ENCODE peak calls at places on chromosome 16, in seven cellular contexts. R is GM03348; V is activated T-helper 1 cell treated with anti-CD3 and anti-CD28 coated beads, Interleukin-2, amount 50 U/mL, for 16 hours; L is esophagus squamous epithelium; M is cardiac muscle cell; P is EL; U is GM04504. Q is an unnamed sample.
A peak's percentile ranks its signal among the peaks of the same experiment; 100 is the strongest.

GRCh38 chr16:23060458-23061320 is 88.6 kb downstream of the USP31 start:
- DNase-seq in R (peak; percentile 77), V (peak; percentile 10), L (no peak), M (peak; percentile 79), P (peak; percentile 69), U (peak; percentile 37), Q (no peak)

GRCh38 chr16:77431131-77431670 is 3.6 kb downstream of the ADAMTS18 start:
- DNase-seq in R (no peak), V (no peak), L (no peak), M (peak; percentile 2), P (no peak), U (no peak), Q (no peak)

GRCh38 chr16:61579195-61579594 is 457.0 kb downstream of the CDH8 start:
- DNase-seq in R (no peak), V (no peak), L (no peak), M (no peak), P (no peak), U (no peak), Q (no peak)

GRCh38 chr16:24568392-24568791 is 29.0 kb downstream of the RBBP6 start:
- DNase-seq in R (peak; percentile 21), V (no peak), L (no peak), M (peak; percentile 29), P (peak; percentile 17), U (peak; percentile 2), Q (no peak)

GRCh38 chr16:66265556-66266133 is 100.8 kb upstream of the CDH5 start:
- DNase-seq in R (no peak), V (no peak), L (no peak), M (no peak), P (no peak), U (no peak), Q (no peak)

GRCh38 chr16:56203052-56203451 is 11.8 kb downstream of the GNAO1 start:
- DNase-seq in R (no peak), V (no peak), L (no peak), M (peak; percentile 9), P (peak; percentile 38), U (no peak), Q (no peak)

GRCh38 chr16:88681709-88682451 is 4.4 kb downstream of the SNAI3 start:
- DNase-seq in R (no peak), V (no peak), L (peak; percentile 80), M (peak; percentile 16), P (no peak), U (no peak), Q (peak; percentile 53)

GRCh38 chr16:78770353-78771091 is 671.1 kb downstream of the WWOX start:
- DNase-seq in R (peak; percentile 43), V (peak; percentile 83), L (no peak), M (peak; percentile 54), P (no peak), U (no peak), Q (peak; percentile 65)

GRCh38 chr16:89395150-89396142 is 94.9 kb downstream of the ANKRD11 start:
- DNase-seq in R (peak; percentile 96), V (no peak), L (no peak), M (peak; percentile 99), P (peak; percentile 98), U (peak; percentile 98), Q (peak; percentile 91)

GRCh38 chr16:1088295-1089170 is 7.5 kb downstream of the C1QTNF8 start:
- DNase-seq in R (no peak), V (no peak), L (no peak), M (no peak), P (no peak), U (no peak), Q (no peak)

GRCh38 chr16:273547-274421 is 2.0 kb downstream of the RGS11 start:
- DNase-seq in R (no peak), V (no peak), L (no peak), M (no peak), P (no peak), U (no peak), Q (peak; percentile 79)

GRCh38 chr16:17261197-17261858 is 209.4 kb downstream of the XYLT1 start:
- DNase-seq in R (no peak), V (no peak), L (no peak), M (no peak), P (no peak), U (no peak), Q (no peak)

GRCh38 chr16:68319185-68319908 is 8.5 kb downstream of the PRMT7 start:
- DNase-seq in R (no peak), V (no peak), L (no peak), M (no peak), P (no peak), U (no peak), Q (no peak)

GRCh38 chr16:66036775-66037715 is 329.4 kb upstream of the CDH5 start:
- DNase-seq in R (peak; percentile 83), V (no peak), L (no peak), M (peak; percentile 85), P (no peak), U (peak; percentile 94), Q (no peak)

GRCh38 chr16:85443116-85443515 is 170.0 kb upstream of the GSE1 start:
- DNase-seq in R (no peak), V (no peak), L (no peak), M (no peak), P (no peak), U (no peak), Q (no peak)

GRCh38 chr16:70684146-70685060 is 1.4 kb downstream of the MTSS2 start:
- DNase-seq in R (peak; percentile 60), V (no peak), L (no peak), M (no peak), P (no peak), U (no peak), Q (peak; percentile 43)

GRCh38 chr16:18059089-18059488 is 277.4 kb downstream of the NPIPA8 start:
- DNase-seq in R (no peak), V (no peak), L (no peak), M (no peak), P (no peak), U (no peak), Q (no peak)

GRCh38 chr16:4142268-4142667 is 26.0 kb upstream of the ADCY9 start:
- DNase-seq in R (no peak), V (peak; percentile 7), L (no peak), M (no peak), P (no peak), U (no peak), Q (no peak)

GRCh38 chr16:11259288-11259621 is 3.3 kb upstream of the SOCS1 start:
- DNase-seq in R (peak; percentile 29), V (no peak), L (no peak), M (no peak), P (no peak), U (no peak), Q (no peak)

GRCh38 chr16:27313422-27314160 is at the start of gene IL4R:
- DNase-seq in R (peak; percentile 79), V (no peak), L (no peak), M (peak; percentile 95), P (peak; percentile 73), U (peak; percentile 58), Q (peak; percentile 71)

GRCh38 chr16:52537463-52537862 is 9.5 kb downstream of the TOX3 start:
- DNase-seq in R (no peak), V (no peak), L (no peak), M (no peak), P (no peak), U (no peak), Q (no peak)

GRCh38 chr16:69542974-69543373 is 22.8 kb upstream of the NFAT5 start:
- DNase-seq in R (no peak), V (no peak), L (no peak), M (peak; percentile 44), P (no peak), U (no peak), Q (no peak)

GRCh38 chr16:69909760-69910159 is 41.4 kb upstream of the CLEC18A start:
- DNase-seq in R (no peak), V (no peak), L (no peak), M (no peak), P (no peak), U (no peak), Q (no peak)

GRCh38 chr16:71358464-71359031 is at the start of gene CALB2:
- DNase-seq in R (peak; percentile 93), V (peak; percentile 34), L (no peak), M (peak; percentile 70), P (peak; percentile 65), U (peak; percentile 23), Q (peak; percentile 80)

GRCh38 chr16:15494231-15494630 is 59.8 kb downstream of the BMERB1 start:
- DNase-seq in R (peak; percentile 42), V (no peak), L (no peak), M (no peak), P (peak; percentile 49), U (no peak), Q (no peak)

GRCh38 chr16:68640972-68641371 is 4.1 kb upstream of the CDH3 start:
- DNase-seq in R (no peak), V (no peak), L (no peak), M (peak; percentile 56), P (peak; percentile 63), U (no peak), Q (no peak)

GRCh38 chr16:87337247-87337646 is 20.1 kb upstream of the C16orf95 start:
- DNase-seq in R (no peak), V (no peak), L (no peak), M (no peak), P (no peak), U (no peak), Q (no peak)

GRCh38 chr16:23512168-23512695 is 1.9 kb upstream of the GGA2 start:
- DNase-seq in R (no peak), V (no peak), L (no peak), M (no peak), P (no peak), U (no peak), Q (no peak)

GRCh38 chr16:17354121-17354750 is 116.5 kb downstream of the XYLT1 start:
- DNase-seq in R (no peak), V (no peak), L (no peak), M (no peak), P (no peak), U (no peak), Q (no peak)

GRCh38 chr16:87316923-87317765 is at the start of gene C16orf95:
- DNase-seq in R (peak; percentile 100), V (peak; percentile 94), L (peak; percentile 66), M (peak; percentile 96), P (peak; percentile 94), U (peak; percentile 91), Q (peak; percentile 95)

GRCh38 chr16:56244612-56245011 is 53.3 kb downstream of the GNAO1 start:
- DNase-seq in R (no peak), V (no peak), L (no peak), M (no peak), P (no peak), U (no peak), Q (no peak)

GRCh38 chr16:11312718-11313492 is 31.8 kb upstream of the PRM1 start:
- DNase-seq in R (peak; percentile 35), V (no peak), L (no peak), M (peak; percentile 65), P (peak; percentile 68), U (no peak), Q (peak; percentile 45)